ENCODE peak calls at places on chromosomes 12 and 14, in six cellular contexts. W, M, G, E, Z and H are unnamed samples.

GRCh38 chr14:46018846-46019420 is 632.6 kb downstream of the RPL10L start:
- DNase-seq in E (no peak), M (no peak), W (no peak), G (no peak), Z (no peak), H (no peak)

GRCh38 chr12:10307630-10308029 is at the start of gene KLRD1:
- DNase-seq in G (no peak), E (no peak), M (no peak), Z (no peak), W (no peak), H (no peak)

GRCh38 chr12:88562846-88563582 is 17.3 kb downstream of the KITLG start:
- DNase-seq in E (peak; percentile 41), W (no peak), G (no peak), M (no peak), Z (peak; percentile 71), H (no peak)

GRCh38 chr12:104136577-104136976 is 1.4 kb downstream of the NFYB start:
- DNase-seq in M (no peak), G (no peak), W (no peak), Z (no peak), E (peak; percentile 11), H (peak; percentile 32)

GRCh38 chr12:106942775-106943174 is 12.9 kb upstream of the TMEM263 start:
- DNase-seq in E (no peak), W (no peak), G (no peak), Z (no peak), M (no peak), H (no peak)

GRCh38 chr12:1131811-1132224 is 140.8 kb downstream of the ERC1 start:
- DNase-seq in Z (no peak), E (no peak), M (no peak), G (no peak), W (no peak), H (peak; percentile 61)

GRCh38 chr12:130658106-130658505 is 58.0 kb downstream of the RIMBP2 start:
- DNase-seq in G (no peak), M (no peak), E (no peak), W (no peak), Z (no peak), H (no peak)

GRCh38 chr14:75452900-75453816 is 25.3 kb downstream of the JDP2 start:
- DNase-seq in E (peak; percentile 93), G (peak; percentile 50), W (peak; percentile 86), M (peak; percentile 39), Z (peak; percentile 62), H (peak; percentile 75)

GRCh38 chr14:57575482-57575881 is 81.8 kb upstream of the CCDC198 start:
- DNase-seq in E (no peak), M (no peak), G (no peak), W (no peak), Z (no peak), H (no peak)

GRCh38 chr14:100767788-100768536 is 41.3 kb downstream of the DLK1 start:
- DNase-seq in G (no peak), E (no peak), Z (no peak), W (no peak), M (no peak), H (no peak)

GRCh38 chr12:25852792-25853191 is 105.7 kb upstream of the RASSF8 start:
- DNase-seq in Z (no peak), W (no peak), E (peak; percentile 89), G (no peak), M (no peak), H (peak; percentile 45)

GRCh38 chr14:104795781-104796681 is 483 bp upstream of the AKT1 start:
- DNase-seq in W (peak; percentile 60), Z (no peak), E (peak; percentile 42), M (peak; percentile 94), G (peak; percentile 68), H (no peak)

GRCh38 chr14:92680781-92681650 is 67.4 kb downstream of the LGMN start:
- DNase-seq in G (peak; percentile 85), M (peak; percentile 79), Z (peak; percentile 59), E (peak; percentile 77), W (peak; percentile 40), H (peak; percentile 77)

GRCh38 chr12:102481705-102482104 is 1.3 kb upstream of the IGF1 start:
- DNase-seq in Z (no peak), E (no peak), W (no peak), M (no peak), G (no peak), H (no peak)
- H3K4me3 ChIP-seq in Z (no peak overlapping the region), E (no peak overlapping the region), W (no peak overlapping the region), M (no peak overlapping the region), G (no peak overlapping the region), H (no peak overlapping the region)

GRCh38 chr14:95507174-95507573 is 9.3 kb downstream of the SYNE3 start:
- DNase-seq in Z (peak; percentile 81), W (no peak), M (no peak), E (peak; percentile 94), G (peak; percentile 53), H (peak; percentile 90)
- H3K4me3 ChIP-seq in Z (no peak overlapping the region), W (no peak overlapping the region), M (no peak overlapping the region), E (peak overlapping the region; percentile 42), G (no peak overlapping the region), H (no peak overlapping the region)

DNA sequence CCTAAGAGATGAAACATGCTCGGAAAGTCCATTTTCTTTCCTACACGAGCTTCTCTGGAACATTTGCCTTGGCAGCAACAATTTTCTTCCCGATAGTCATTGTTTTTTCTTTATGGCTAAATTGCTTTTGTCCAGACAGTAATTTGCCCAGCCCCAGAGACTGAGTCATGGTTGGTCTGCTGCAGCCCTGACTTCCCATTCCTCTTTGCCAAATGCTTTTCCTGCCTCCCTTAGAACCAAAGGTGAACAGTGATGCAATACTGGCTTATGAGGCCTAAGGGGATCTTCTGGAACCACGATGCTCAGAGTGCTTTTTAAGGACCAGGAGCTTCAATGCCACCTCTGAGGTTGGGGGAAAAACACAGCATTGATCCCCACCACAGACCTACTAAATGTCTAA is 1599.6 kb upstream of the TMEM132C start:
- DNase-seq in M (no peak), Z (peak; percentile 53), E (no peak), G (no peak), W (no peak), H (peak; percentile 95)
- H3K4me3 ChIP-seq in M (no peak overlapping the region), Z (no peak overlapping the region), E (no peak overlapping the region), G (no peak overlapping the region), W (no peak overlapping the region), H (no peak overlapping the region)

DNA sequence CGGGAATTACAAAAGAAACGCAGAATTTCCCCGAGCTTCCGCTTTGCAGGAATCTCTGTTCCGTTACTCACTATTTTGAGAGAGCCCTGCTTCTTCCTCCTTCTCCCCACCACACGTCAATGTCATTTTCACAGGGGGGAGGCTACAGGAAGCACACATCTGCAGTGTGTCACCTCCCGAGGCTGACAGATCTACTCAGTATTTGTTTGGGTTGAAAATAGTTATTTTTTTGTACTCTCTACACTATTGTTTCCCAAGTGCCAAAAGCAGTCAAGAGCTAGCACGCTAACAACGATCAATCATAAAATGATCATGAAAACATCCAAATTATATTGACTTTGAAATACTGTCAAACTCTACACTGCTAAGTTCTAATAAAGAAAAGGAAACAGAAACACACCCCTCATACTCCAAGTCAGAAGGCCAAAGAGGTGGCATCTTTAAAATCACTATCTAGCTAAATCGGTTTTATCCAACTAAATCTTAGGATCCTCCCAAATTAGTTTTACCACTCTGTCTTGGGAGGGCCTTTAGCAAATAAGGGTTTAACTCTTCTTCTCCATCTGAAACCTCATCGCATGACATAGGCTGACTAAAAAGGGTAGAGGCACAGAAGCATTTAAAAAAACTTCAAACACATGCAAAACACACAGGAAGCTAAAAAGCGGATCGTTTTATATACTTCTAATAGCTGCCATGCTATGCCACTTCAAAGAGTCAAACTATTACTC is 51.8 kb downstream of the FOXN3 start:
- DNase-seq in W (no peak), M (no peak), E (peak; percentile 57), Z (no peak), G (peak; percentile 59), H (no peak)
- H3K4me3 ChIP-seq in W (no peak overlapping the region), M (no peak overlapping the region), E (no peak overlapping the region), Z (no peak overlapping the region), G (peak overlapping the region; percentile 6), H (no peak overlapping the region)

GRCh38 chr12:68835333-68835908 is 27.4 kb downstream of the MDM2 start:
- DNase-seq in W (no peak), Z (no peak), E (no peak), G (no peak), M (no peak), H (no peak)
- H3K4me3 ChIP-seq in W (no peak overlapping the region), Z (no peak overlapping the region), E (peak overlapping the region; percentile 14), G (no peak overlapping the region), M (no peak overlapping the region), H (no peak overlapping the region)